ENCODE peak calls at places on chromosomes 6 and 20, in nine cellular contexts. S, O, X, Z, D, G, A, B and V are unnamed samples.

GRCh38 chr6:138987299-138987642 is 782 bp downstream of the REPS1 start:
- DNase-seq in O (peak), G (no peak), A (no peak), B (no peak), D (peak), S (no peak), Z (no peak), X (no peak), V (no peak)

GRCh38 chr6:37493047-37493995 is 6.4 kb downstream of the CCDC167 start:
- DNase-seq in O (peak), B (no peak), D (no peak), S (no peak), X (no peak), A (no peak), G (no peak), Z (no peak), V (no peak)

GRCh38 chr6:67914419-67914818 is 720.7 kb upstream of the ADGRB3 start:
- DNase-seq in Z (no peak), D (no peak), O (no peak), G (no peak), X (peak), A (no peak), B (no peak), S (no peak), V (no peak)

GRCh38 chr6:35044145-35044745 is 96.9 kb downstream of the TCP11 start:
- DNase-seq in B (no peak), O (peak), Z (no peak), A (no peak), D (no peak), G (no peak), X (peak), S (no peak), V (no peak)

GRCh38 chr6:54700158-54700557 is 146.4 kb upstream of the FAM83B start:
- DNase-seq in X (no peak), O (no peak), D (no peak), B (no peak), A (no peak), Z (no peak), S (no peak), G (no peak), V (no peak)

GRCh38 chr6:169589699-169590257 is 112.1 kb downstream of the WDR27 start:
- DNase-seq in X (peak), A (peak), S (peak), Z (no peak), D (no peak), O (no peak), B (no peak), G (no peak), V (no peak)

GRCh38 chr6:167851349-167851952 is 24.7 kb downstream of the AFDN start:
- DNase-seq in D (no peak), O (no peak), A (no peak), S (peak), G (no peak), Z (no peak), X (no peak), B (no peak), V (no peak)

GRCh38 chr6:106751501-106752252 is 122.3 kb downstream of the QRSL1 start:
- DNase-seq in D (no peak), X (no peak), A (no peak), Z (no peak), G (no peak), S (no peak), O (no peak), B (no peak), V (no peak)

GRCh38 chr6:121686611-121687023 is 251.2 kb downstream of the GJA1 start:
- DNase-seq in Z (no peak), A (no peak), S (no peak), X (no peak), O (peak), B (no peak), D (no peak), G (peak), V (no peak)

GRCh38 chr20:32289661-32290431 is 12.4 kb downstream of the KIF3B start:
- DNase-seq in O (no peak), X (no peak), Z (no peak), A (no peak), D (no peak), G (no peak), B (no peak), S (no peak), V (no peak)

GRCh38 chr6:4316867-4317400 is 181.6 kb upstream of the ECI2 start:
- DNase-seq in X (peak), D (no peak), Z (no peak), S (peak), G (no peak), B (peak), O (no peak), A (peak), V (no peak)

GRCh38 chr6:143286280-143286795 is 164.2 kb downstream of the ADAT2 start:
- DNase-seq in X (peak), S (no peak), A (no peak), B (no peak), O (no peak), G (no peak), D (no peak), Z (no peak), V (no peak)

GRCh38 chr6:142899101-142899760 is 45.7 kb downstream of the HIVEP2 start:
- DNase-seq in Z (no peak), A (no peak), X (no peak), O (no peak), G (no peak), D (no peak), B (no peak), S (peak), V (no peak)

GRCh38 chr20:34473262-34473883 is 42.8 kb upstream of the DYNLRB1 start:
- DNase-seq in S (peak), Z (peak), O (peak), X (peak), G (peak), B (no peak), A (peak), D (no peak), V (no peak)

GRCh38 chr20:32672982-32673727 is 586 bp downstream of the C20orf203 start:
- DNase-seq in A (no peak), D (peak), B (no peak), G (no peak), X (no peak), O (peak), Z (peak), S (no peak), V (no peak)

GRCh38 chr6:111565316-111566221 is 40.1 kb downstream of the TRAF3IP2 start:
- DNase-seq in Z (peak), S (no peak), G (no peak), D (no peak), O (peak), A (no peak), X (no peak), B (no peak), V (no peak)

GRCh38 chr6:99276747-99277146 is 72.7 kb downstream of the FAXC start:
- DNase-seq in D (no peak), S (peak), X (peak), Z (no peak), G (no peak), A (no peak), B (no peak), O (no peak), V (no peak)

GRCh38 chr6:28322661-28323060 is 13.3 kb downstream of the ZSCAN31 start:
- DNase-seq in Z (no peak), G (no peak), D (no peak), X (no peak), A (no peak), O (no peak), S (no peak), B (no peak), V (no peak)